ENCODE peak calls at places on chromosomes 6 and 20, in five cellular contexts. One of them, this sample, is unnamed.

GRCh38 chr6:112036088-112036637 is 17.7 kb upstream of the CCN6 start:
- DNase-seq in BE2C: no peak
- DNase-seq in GM23338: no peak
- DNase-seq in cardiac septum: no peak
- DNase-seq in osteocyte: no peak
- DNase-seq in this sample: no peak

GRCh38 chr6:29547573-29547972 is 12.0 kb downstream of the UBD start:
- DNase-seq in BE2C: no peak
- DNase-seq in GM23338: no peak
- DNase-seq in cardiac septum: no peak
- DNase-seq in osteocyte: no peak
- DNase-seq in this sample: no peak

GRCh38 chr6:27582928-27583725 is 110.2 kb upstream of the ZNF184 start:
- DNase-seq in GM23338: peak
- DNase-seq in osteocyte: no peak
- DNase-seq in BE2C: peak
- DNase-seq in cardiac septum: no peak
- DNase-seq in this sample: no peak

GRCh38 chr20:22353586-22353985 is 230.8 kb downstream of the FOXA2 start:
- DNase-seq in BE2C: no peak
- DNase-seq in GM23338: no peak
- DNase-seq in cardiac septum: no peak
- DNase-seq in osteocyte: no peak
- DNase-seq in this sample: no peak

GRCh38 chr6:85923013-85923430 is 280.3 kb upstream of the SYNCRIP start:
- DNase-seq in osteocyte: no peak
- DNase-seq in BE2C: peak
- DNase-seq in GM23338: peak
- DNase-seq in cardiac septum: no peak
- DNase-seq in this sample: no peak

GRCh38 chr6:149033454-149034241 is 283.9 kb upstream of the TAB2 start:
- DNase-seq in BE2C: no peak
- DNase-seq in cardiac septum: no peak
- DNase-seq in osteocyte: no peak
- DNase-seq in GM23338: no peak
- DNase-seq in this sample: no peak

GRCh38 chr20:10453241-10453640 is 18.1 kb downstream of the SLX4IP start:
- DNase-seq in cardiac septum: no peak
- DNase-seq in BE2C: no peak
- DNase-seq in osteocyte: no peak
- DNase-seq in GM23338: no peak
- DNase-seq in this sample: no peak

GRCh38 chr6:14074723-14075503 is 42.7 kb upstream of the CD83 start:
- DNase-seq in GM23338: no peak
- DNase-seq in cardiac septum: no peak
- DNase-seq in osteocyte: peak
- DNase-seq in BE2C: peak
- DNase-seq in this sample: no peak

GRCh38 chr6:13517116-13517515 is 29.7 kb upstream of the GFOD1 start:
- DNase-seq in osteocyte: no peak
- DNase-seq in cardiac septum: no peak
- DNase-seq in GM23338: no peak
- DNase-seq in BE2C: no peak
- DNase-seq in this sample: no peak

GRCh38 chr6:123575218-123575617 is 61.5 kb downstream of the TRDN start:
- DNase-seq in BE2C: no peak
- DNase-seq in GM23338: no peak
- DNase-seq in osteocyte: no peak
- DNase-seq in cardiac septum: no peak
- DNase-seq in this sample: no peak

GRCh38 chr20:54197621-54198604 is 10.0 kb upstream of the PFDN4 start:
- DNase-seq in GM23338: peak
- DNase-seq in cardiac septum: no peak
- DNase-seq in osteocyte: no peak
- DNase-seq in BE2C: no peak
- DNase-seq in this sample: no peak

GRCh38 chr6:121492536-121492935 is 57.1 kb downstream of the GJA1 start:
- DNase-seq in osteocyte: no peak
- DNase-seq in GM23338: no peak
- DNase-seq in cardiac septum: no peak
- DNase-seq in BE2C: no peak
- DNase-seq in this sample: no peak

GRCh38 chr6:122736606-122737005 is 42.9 kb upstream of the FABP7 start:
- DNase-seq in cardiac septum: no peak
- DNase-seq in osteocyte: no peak
- DNase-seq in BE2C: no peak
- DNase-seq in GM23338: no peak
- DNase-seq in this sample: no peak

GRCh38 chr20:20466341-20466879 is 98.5 kb downstream of the INSM1 start:
- DNase-seq in GM23338: no peak
- DNase-seq in BE2C: peak
- DNase-seq in cardiac septum: no peak
- DNase-seq in osteocyte: no peak
- DNase-seq in this sample: no peak

GRCh38 chr6:133999305-133999704 is 46.3 kb downstream of the TBPL1 start:
- DNase-seq in BE2C: no peak
- DNase-seq in GM23338: no peak
- DNase-seq in cardiac septum: no peak
- DNase-seq in osteocyte: no peak
- DNase-seq in this sample: no peak